ENCODE peak calls at places on chromosomes 2 and 18, in four cellular contexts. One of them, this sample, is unnamed.

GRCh38 chr2:200350796-200351195 is 44.3 kb downstream of the SPATS2L start:
- DNase-seq in psoas muscle: no peak
- DNase-seq in choroid plexus epithelial cell: peak
- DNase-seq in tibial artery: no peak
- DNase-seq in this sample: peak

GRCh38 chr2:63698825-63699548 is 110.2 kb downstream of the MDH1 start:
- DNase-seq in psoas muscle: peak
- DNase-seq in tibial artery: peak
- DNase-seq in choroid plexus epithelial cell: peak
- DNase-seq in this sample: peak

GRCh38 chr2:25030702-25031101 is 11.2 kb upstream of the EFR3B start:
- DNase-seq in tibial artery: no peak
- DNase-seq in psoas muscle: no peak
- DNase-seq in choroid plexus epithelial cell: peak
- DNase-seq in this sample: peak

GRCh38 chr2:178194600-178195389 is 483 bp downstream of the OSBPL6 start:
- DNase-seq in choroid plexus epithelial cell: peak
- DNase-seq in tibial artery: peak
- DNase-seq in psoas muscle: peak
- DNase-seq in this sample: peak

GRCh38 chr2:233381013-233381995 is 27.0 kb downstream of the DGKD start:
- DNase-seq in choroid plexus epithelial cell: no peak
- DNase-seq in tibial artery: no peak
- DNase-seq in psoas muscle: no peak
- DNase-seq in this sample: no peak

GRCh38 chr2:8633735-8634313 is 48.0 kb upstream of the ID2 start:
- DNase-seq in psoas muscle: no peak
- DNase-seq in choroid plexus epithelial cell: peak
- DNase-seq in tibial artery: no peak
- DNase-seq in this sample: peak

GRCh38 chr2:116491292-116491691 is 1323.2 kb upstream of the DDX18 start:
- DNase-seq in tibial artery: no peak
- DNase-seq in psoas muscle: no peak
- DNase-seq in choroid plexus epithelial cell: no peak
- DNase-seq in this sample: no peak

GRCh38 chr2:219643084-219643473 is 15.6 kb downstream of the SLC4A3 start:
- DNase-seq in choroid plexus epithelial cell: no peak
- DNase-seq in psoas muscle: no peak
- DNase-seq in tibial artery: peak
- DNase-seq in this sample: no peak

GRCh38 chr2:150212722-150213171 is 274.7 kb downstream of the RND3 start:
- DNase-seq in choroid plexus epithelial cell: peak
- DNase-seq in tibial artery: no peak
- DNase-seq in psoas muscle: no peak
- DNase-seq in this sample: peak

GRCh38 chr2:191222952-191223351 is 22.3 kb upstream of the MYO1B start:
- DNase-seq in choroid plexus epithelial cell: peak
- DNase-seq in psoas muscle: no peak
- DNase-seq in tibial artery: no peak
- DNase-seq in this sample: no peak

GRCh38 chr2:221103930-221104329 is 468.2 kb downstream of the EPHA4 start:
- DNase-seq in psoas muscle: no peak
- DNase-seq in choroid plexus epithelial cell: no peak
- DNase-seq in tibial artery: peak
- DNase-seq in this sample: peak

GRCh38 chr18:13580351-13580750 is 146.0 kb downstream of the FAM210A start:
- DNase-seq in psoas muscle: no peak
- DNase-seq in tibial artery: no peak
- DNase-seq in choroid plexus epithelial cell: no peak
- DNase-seq in this sample: no peak

GRCh38 chr2:230459213-230459612 is 43.2 kb downstream of the SP100 start:
- DNase-seq in choroid plexus epithelial cell: no peak
- DNase-seq in psoas muscle: no peak
- DNase-seq in tibial artery: no peak
- DNase-seq in this sample: no peak

GRCh38 chr2:201404699-201405275 is 46.5 kb downstream of the TRAK2 start:
- DNase-seq in tibial artery: no peak
- DNase-seq in choroid plexus epithelial cell: no peak
- DNase-seq in psoas muscle: no peak
- DNase-seq in this sample: no peak

GRCh38 chr2:171404258-171404657 is 29.5 kb downstream of the METTL8 start:
- DNase-seq in choroid plexus epithelial cell: peak
- DNase-seq in tibial artery: no peak
- DNase-seq in psoas muscle: no peak
- DNase-seq in this sample: peak

GRCh38 chr2:102301867-102302362 is 9.4 kb upstream of the IL1RL1 start:
- DNase-seq in tibial artery: no peak
- DNase-seq in psoas muscle: no peak
- DNase-seq in choroid plexus epithelial cell: peak
- DNase-seq in this sample: peak

GRCh38 chr2:23346029-23346428 is 39.0 kb upstream of the KLHL29 start:
- DNase-seq in choroid plexus epithelial cell: no peak
- DNase-seq in psoas muscle: no peak
- DNase-seq in tibial artery: no peak
- DNase-seq in this sample: no peak

GRCh38 chr2:47112665-47113435 is 42.3 kb downstream of the STPG4 start:
- DNase-seq in tibial artery: no peak
- DNase-seq in psoas muscle: no peak
- DNase-seq in choroid plexus epithelial cell: no peak
- DNase-seq in this sample: no peak

GRCh38 chr2:171729952-171730317 is 42.7 kb downstream of the DYNC1I2 start:
- DNase-seq in tibial artery: no peak
- DNase-seq in choroid plexus epithelial cell: no peak
- DNase-seq in psoas muscle: no peak
- DNase-seq in this sample: no peak

GRCh38 chr18:31684279-31685096 is at the start of gene B4GALT6:
- DNase-seq in choroid plexus epithelial cell: peak
- DNase-seq in psoas muscle: peak
- DNase-seq in tibial artery: no peak
- DNase-seq in this sample: no peak

GRCh38 chr2:233912799-233913423 is 4.3 kb upstream of the TRPM8 start:
- DNase-seq in psoas muscle: no peak
- DNase-seq in choroid plexus epithelial cell: peak
- DNase-seq in tibial artery: no peak
- DNase-seq in this sample: peak

GRCh38 chr2:224257176-224257575 is 144.7 kb downstream of the FAM124B start:
- DNase-seq in tibial artery: no peak
- DNase-seq in psoas muscle: no peak
- DNase-seq in choroid plexus epithelial cell: no peak
- DNase-seq in this sample: no peak

GRCh38 chr2:61340242-61340641 is 130.6 kb downstream of the USP34 start:
- DNase-seq in tibial artery: no peak
- DNase-seq in psoas muscle: no peak
- DNase-seq in choroid plexus epithelial cell: peak
- DNase-seq in this sample: peak

DNA sequence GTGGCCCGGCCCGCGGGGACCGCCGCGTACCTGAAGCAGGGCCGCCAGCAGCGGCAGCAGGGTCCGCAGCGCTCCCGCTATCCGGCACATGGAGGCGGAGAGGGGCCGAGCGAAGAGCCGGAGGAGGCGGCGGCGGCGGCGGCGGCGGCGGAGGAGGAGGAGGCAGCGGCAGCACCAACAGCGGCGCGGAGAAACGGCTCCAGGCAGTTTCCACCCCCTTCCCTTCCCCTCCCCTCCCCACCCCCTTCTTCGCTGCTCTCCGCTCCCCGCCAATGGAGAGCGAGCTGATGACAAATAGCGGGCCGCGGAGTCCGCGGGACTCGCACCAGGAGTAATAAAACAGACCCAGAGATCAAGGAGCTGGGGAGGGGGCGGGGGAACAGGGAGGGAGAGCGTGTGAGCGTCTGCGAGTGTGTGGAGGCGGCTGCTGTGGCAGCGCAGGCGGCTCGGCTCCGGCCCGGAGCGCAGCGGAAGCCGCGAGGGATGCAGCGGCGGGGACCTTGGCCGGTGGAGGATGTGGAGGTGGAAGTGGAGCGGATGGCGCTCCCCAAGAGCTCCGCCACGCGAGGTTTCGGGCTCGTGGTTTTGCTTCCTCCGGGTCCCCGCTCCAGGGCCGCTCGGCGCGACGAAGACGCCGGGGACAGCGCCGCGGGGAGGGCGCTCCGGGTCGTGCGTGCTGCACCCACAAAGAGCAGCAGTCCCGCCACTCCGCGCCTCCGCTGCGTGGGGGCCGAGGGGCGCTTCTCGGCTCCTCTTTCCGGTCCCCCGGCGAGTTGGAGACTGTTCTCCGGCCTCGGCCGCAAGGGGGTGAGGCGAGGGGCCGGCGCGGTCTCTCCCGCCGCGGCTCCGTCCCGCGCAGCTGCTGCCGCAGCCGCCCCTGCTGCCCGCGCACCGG is at the start of gene CDH2:
- DNase-seq in tibial artery: no peak
- DNase-seq in choroid plexus epithelial cell: peak
- DNase-seq in psoas muscle: peak
- DNase-seq in this sample: peak
- TF ChIP-seq CTCF in tibial artery: no peak
- TF ChIP-seq CTCF in choroid plexus epithelial cell: peak
- TF ChIP-seq CTCF in psoas muscle: no peak
- TF ChIP-seq CTCF in this sample: peak

DNA sequence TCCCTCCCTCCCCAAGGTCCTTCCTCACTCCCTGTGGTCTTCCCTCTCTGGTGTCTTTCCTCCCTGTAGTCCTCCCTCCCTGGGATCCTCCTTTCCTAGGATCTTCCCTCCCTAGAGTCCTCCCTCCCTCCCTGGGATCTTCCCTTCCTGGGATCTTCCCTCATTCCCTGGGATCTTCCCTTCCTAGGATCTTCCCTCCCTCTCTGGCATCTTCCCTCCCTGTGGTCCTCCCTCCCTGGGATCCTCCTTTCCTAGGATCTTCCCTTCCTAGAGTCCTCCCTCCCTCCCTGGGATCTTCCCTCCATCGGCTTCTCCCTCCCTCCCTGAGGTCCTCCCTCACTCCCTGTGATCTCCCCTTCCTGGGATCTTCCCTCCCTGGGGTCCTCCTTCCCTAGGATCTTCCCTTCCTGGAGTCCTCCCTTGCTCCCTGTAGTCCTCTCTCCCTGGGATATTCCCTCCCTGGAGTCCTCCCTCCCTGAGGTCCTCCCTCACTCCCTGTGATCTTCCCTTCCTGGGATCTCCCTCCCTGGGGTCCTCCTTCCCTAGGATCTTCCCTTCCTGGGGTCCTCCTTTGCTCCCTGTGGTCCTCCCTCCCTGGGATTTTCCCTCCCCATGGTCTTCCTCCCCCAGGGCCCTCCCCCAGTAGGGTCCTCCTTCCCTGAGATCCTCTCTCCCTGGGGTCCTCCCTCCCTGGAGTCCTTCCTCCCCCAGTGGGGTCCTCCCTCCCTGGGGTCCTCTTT is 23.0 kb downstream of the STK25 start:
- DNase-seq in psoas muscle: no peak
- DNase-seq in choroid plexus epithelial cell: no peak
- DNase-seq in tibial artery: no peak
- DNase-seq in this sample: no peak
- H3K4me3 ChIP-seq in psoas muscle: no peak
- H3K4me3 ChIP-seq in choroid plexus epithelial cell: no peak
- H3K4me3 ChIP-seq in tibial artery: no peak
- H3K4me3 ChIP-seq in this sample: no peak

GRCh38 chr2:14831458-14831857 is 198.9 kb downstream of the LRATD1 start:
- DNase-seq in choroid plexus epithelial cell: no peak
- DNase-seq in psoas muscle: no peak
- DNase-seq in tibial artery: no peak
- DNase-seq in this sample: no peak
- TF ChIP-seq CTCF in choroid plexus epithelial cell: no peak
- TF ChIP-seq CTCF in psoas muscle: no peak
- TF ChIP-seq CTCF in tibial artery: no peak
- TF ChIP-seq CTCF in this sample: no peak

GRCh38 chr18:8868276-8868675 is 162.9 kb downstream of the MTCL1 start:
- DNase-seq in tibial artery: no peak
- DNase-seq in choroid plexus epithelial cell: no peak
- DNase-seq in psoas muscle: no peak
- DNase-seq in this sample: no peak
- H3K4me3 ChIP-seq in tibial artery: no peak
- H3K4me3 ChIP-seq in choroid plexus epithelial cell: no peak
- H3K4me3 ChIP-seq in psoas muscle: no peak
- H3K4me3 ChIP-seq in this sample: no peak